ENCODE peak calls at places on chromosome 15, in six cellular contexts. Y, F, I, B, E and K are unnamed samples.

GRCh38 chr15:88878720-88879184 is 16.6 kb downstream of the HAPLN3 start:
- DNase-seq in Y (peak), F (peak), I (no peak), B (no peak), E (no peak), K (peak)

GRCh38 chr15:74240002-74240568 is 4.0 kb downstream of the CCDC33 start:
- DNase-seq in Y (peak), F (no peak), I (no peak), B (no peak), E (peak), K (peak)

GRCh38 chr15:43281926-43282602 is 15.3 kb upstream of the TGM5 start:
- DNase-seq in Y (no peak), F (no peak), I (no peak), B (no peak), E (no peak), K (no peak)

GRCh38 chr15:37581866-37582532 is 352.4 kb upstream of the TMCO5A start:
- DNase-seq in Y (no peak), F (no peak), I (no peak), B (no peak), E (no peak), K (no peak)

GRCh38 chr15:63071288-63071909 is 28.9 kb downstream of the TPM1 start:
- DNase-seq in Y (no peak), F (no peak), I (no peak), B (no peak), E (no peak), K (peak)

GRCh38 chr15:68650901-68651709 is 72.3 kb downstream of the CORO2B start:
- DNase-seq in Y (no peak), F (peak), I (no peak), B (peak), E (no peak), K (no peak)

GRCh38 chr15:42082832-42083604 is 11.3 kb downstream of the PLA2G4D start:
- DNase-seq in Y (no peak), F (no peak), I (no peak), B (no peak), E (no peak), K (no peak)

GRCh38 chr15:57820119-57820518 is 113.6 kb downstream of the POLR2M start:
- DNase-seq in Y (no peak), F (no peak), I (no peak), B (no peak), E (no peak), K (no peak)

GRCh38 chr15:59687831-59688230 is 1.3 kb downstream of the BNIP2 start:
- DNase-seq in Y (no peak), F (no peak), I (no peak), B (no peak), E (no peak), K (peak)

GRCh38 chr15:69987492-69988482 is 109.9 kb downstream of the TLE3 start:
- DNase-seq in Y (no peak), F (no peak), I (no peak), B (no peak), E (no peak), K (no peak)

GRCh38 chr15:85587707-85588441 is 206.9 kb downstream of the KLHL25 start:
- DNase-seq in Y (no peak), F (no peak), I (no peak), B (no peak), E (no peak), K (peak)

GRCh38 chr15:73156431-73157191 is 104.3 kb downstream of the NEO1 start:
- DNase-seq in Y (no peak), F (no peak), I (no peak), B (no peak), E (no peak), K (no peak)

GRCh38 chr15:65368300-65368617 is 9.5 kb downstream of the IGDCC3 start:
- DNase-seq in Y (no peak), F (peak), I (no peak), B (no peak), E (no peak), K (no peak)

GRCh38 chr15:90665288-90666134 is 51.6 kb upstream of the BLM start:
- DNase-seq in Y (no peak), F (peak), I (no peak), B (no peak), E (peak), K (peak)

GRCh38 chr15:20357139-20358065 is 184.2 kb downstream of the GOLGA6L6 start:
- DNase-seq in Y (no peak), F (no peak), I (no peak), B (no peak), E (peak), K (no peak)

GRCh38 chr15:96058103-96058851 is 272.2 kb upstream of the NR2F2 start:
- DNase-seq in Y (no peak), F (no peak), I (no peak), B (no peak), E (no peak), K (no peak)

GRCh38 chr15:67085818-67086649 is 20.6 kb downstream of the SMAD3 start:
- DNase-seq in Y (no peak), F (no peak), I (peak), B (no peak), E (no peak), K (peak)

GRCh38 chr15:51818156-51818555 is 11.3 kb upstream of the TMOD3 start:
- DNase-seq in Y (no peak), F (no peak), I (no peak), B (no peak), E (no peak), K (no peak)

GRCh38 chr15:77716632-77717343 is 84.1 kb upstream of the LINGO1 start:
- DNase-seq in Y (peak), F (no peak), I (no peak), B (no peak), E (no peak), K (no peak)